ENCODE peak calls at places on chromosome 18, in five cellular contexts. X is WTC11; D is GM12865; F is activated CD8-positive, alpha-beta T cell treated with anti-CD3 and anti-CD28 coated beads for 36 hours; S is H9. T is an unnamed sample.

GRCh38 chr18:8970843-8971242 is 131.7 kb upstream of the NDUFV2 start:
- DNase-seq in S (no peak), F (no peak), X (no peak), D (no peak), T (no peak)

GRCh38 chr18:69659142-69659651 is 258.5 kb downstream of the DOK6 start:
- DNase-seq in F (no peak), S (no peak), D (no peak), X (no peak), T (no peak)

GRCh38 chr18:62420151-62420512 is 95.0 kb downstream of the TNFRSF11A start:
- DNase-seq in D (no peak), X (no peak), F (peak; percentile 49), S (no peak), T (no peak)

GRCh38 chr18:48294894-48295585 is 114.1 kb downstream of the ZBTB7C start:
- DNase-seq in X (no peak), D (no peak), F (no peak), S (no peak), T (no peak)

GRCh38 chr18:26526128-26526965 is 22.0 kb downstream of the KCTD1 start:
- DNase-seq in D (no peak), X (peak; percentile 42), S (peak; percentile 45), F (no peak), T (no peak)

GRCh38 chr18:22489694-22490093 is 72.0 kb upstream of the CTAGE1 start:
- DNase-seq in F (no peak), X (no peak), S (no peak), D (no peak), T (no peak)

GRCh38 chr18:568731-569130 is 11.4 kb upstream of the CETN1 start:
- DNase-seq in D (no peak), S (no peak), F (no peak), X (no peak), T (no peak)

GRCh38 chr18:12074734-12075133 is 18.9 kb upstream of the ANKRD62 start:
- DNase-seq in F (no peak), X (no peak), D (no peak), S (no peak), T (no peak)

GRCh38 chr18:8876887-8877286 is 171.5 kb downstream of the MTCL1 start:
- DNase-seq in X (no peak), F (no peak), D (no peak), S (no peak), T (no peak)

GRCh38 chr18:79863161-79863945 is 65.6 kb downstream of the KCNG2 start:
- DNase-seq in D (no peak), X (no peak), S (peak; percentile 39), F (no peak), T (no peak)

GRCh38 chr18:10304853-10305252 is 149.6 kb upstream of the APCDD1 start:
- DNase-seq in X (no peak), D (no peak), S (no peak), F (no peak), T (no peak)

GRCh38 chr18:8989017-8989416 is 113.5 kb upstream of the NDUFV2 start:
- DNase-seq in F (no peak), D (peak; percentile 38), S (no peak), X (no peak), T (no peak)

GRCh38 chr18:56302161-56302560 is 336.2 kb downstream of the TXNL1 start:
- DNase-seq in D (no peak), S (no peak), X (no peak), F (no peak), T (no peak)

GRCh38 chr18:9719421-9719981 is 11.4 kb downstream of the RAB31 start:
- DNase-seq in X (no peak), D (no peak), S (no peak), F (no peak), T (no peak)

GRCh38 chr18:6414723-6415362 is at the start of gene L3MBTL4:
- DNase-seq in F (no peak), D (peak; percentile 61), X (peak; percentile 36), S (peak; percentile 52), T (peak; percentile 52)

GRCh38 chr18:11741505-11742145 is 52.6 kb downstream of the GNAL start:
- DNase-seq in S (no peak), D (peak; percentile 27), F (no peak), X (no peak), T (no peak)

GRCh38 chr18:48300463-48300961 is 108.7 kb downstream of the ZBTB7C start:
- DNase-seq in X (peak; percentile 40), D (peak; percentile 20), S (peak; percentile 77), F (peak; percentile 34), T (peak; percentile 36)

GRCh38 chr18:63233334-63233733 is 86.2 kb downstream of the BCL2 start:
- DNase-seq in S (no peak), F (peak; percentile 79), D (no peak), X (no peak), T (no peak)

GRCh38 chr18:57801379-57802165 is 1.5 kb downstream of the ATP8B1 start:
- DNase-seq in S (peak; percentile 41), X (peak; percentile 23), F (no peak), D (no peak), T (peak; percentile 53)

GRCh38 chr18:54127759-54128378 is 96.6 kb downstream of the MBD2 start:
- DNase-seq in F (peak; percentile 44), X (peak; percentile 58), S (peak; percentile 68), D (peak; percentile 66), T (peak; percentile 48)

GRCh38 chr18:53698907-53699306 is 525.6 kb downstream of the MBD2 start:
- DNase-seq in F (peak; percentile 3), X (peak; percentile 52), S (peak; percentile 46), D (peak; percentile 21), T (peak; percentile 41)

DNA sequence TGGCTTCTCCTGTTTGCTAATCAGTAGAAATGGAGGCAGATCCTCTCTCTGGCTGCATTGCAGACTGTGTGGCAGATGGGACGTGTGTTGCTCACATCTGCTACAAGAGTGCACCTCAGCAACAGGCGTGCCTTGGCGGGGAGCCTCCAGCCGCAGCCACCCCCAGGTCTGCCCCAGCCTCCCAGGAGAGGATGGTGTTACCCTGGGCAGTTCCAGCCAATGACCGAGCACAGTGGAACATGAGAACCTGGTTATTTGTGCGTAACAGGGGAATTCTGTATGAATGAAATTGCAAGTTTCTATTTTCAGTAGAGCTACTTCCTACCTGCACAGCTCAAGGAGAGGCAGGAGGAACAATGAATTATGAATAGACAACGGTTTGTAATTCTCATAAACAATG is 130.6 kb upstream of the CBLN2 start:
- DNase-seq in F (no peak), D (peak; percentile 86), S (no peak), X (no peak), T (no peak)
- TF ChIP-seq CTCF in F (no peak), D (no peak), S (no peak), X (no peak), T (no peak)

GRCh38 chr18:46920067-46920466 is 2.7 kb downstream of the KATNAL2 start:
- DNase-seq in F (no peak), S (no peak), X (no peak), D (no peak), T (no peak)

GRCh38 chr18:46915800-46916550 is 1.3 kb downstream of the PIAS2 start:
- DNase-seq in F (no peak), S (no peak), D (no peak), X (no peak), T (no peak)

GRCh38 chr18:46917808-46918600 is 602 bp downstream of the KATNAL2 start:
- DNase-seq in X (peak; percentile 81), F (peak; percentile 35), D (peak; percentile 52), S (peak; percentile 85), T (peak; percentile 45)

GRCh38 chr18:46916551-46917107 is 678 bp downstream of the PIAS2 start:
- DNase-seq in X (no peak), S (peak; percentile 39), F (peak; percentile 49), D (peak; percentile 54), T (no peak)

DNA sequence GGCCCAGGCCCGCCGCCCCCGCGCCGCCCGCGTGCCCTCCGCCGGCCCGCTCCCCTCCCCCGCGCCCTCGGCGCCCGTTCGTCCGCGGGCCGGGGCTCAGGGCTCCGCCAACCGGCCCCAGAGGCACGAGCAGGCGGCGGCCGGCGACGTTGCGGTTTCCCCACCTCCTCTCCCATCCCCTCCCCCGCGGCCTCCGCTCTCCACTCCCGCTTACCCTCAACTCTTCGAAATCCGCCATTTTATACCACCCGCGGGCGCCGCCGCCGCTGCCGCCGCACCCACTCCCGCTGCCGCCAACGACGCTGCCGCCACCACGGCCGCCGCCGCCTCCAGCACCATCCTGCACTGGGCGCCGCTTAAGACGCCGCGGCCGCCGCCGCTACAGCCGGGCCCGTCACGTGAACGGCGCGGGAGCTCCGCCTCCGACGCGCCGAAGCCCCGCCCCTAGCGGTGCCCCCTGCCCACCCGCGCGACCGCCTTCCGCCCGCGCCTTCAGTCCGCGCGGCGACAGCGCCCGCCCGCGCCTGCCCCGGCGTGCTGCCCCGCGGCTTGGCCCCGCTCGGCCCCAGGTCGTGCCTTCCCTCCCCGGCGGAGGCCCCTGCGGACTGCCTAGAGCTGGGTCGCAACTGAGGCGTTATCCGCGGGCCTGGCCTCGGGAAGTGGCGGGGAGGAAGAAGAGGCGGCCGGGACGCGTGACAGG is at the start of the genes KATNAL2 and PIAS2:
- DNase-seq in X (peak; percentile 76), D (peak; percentile 92), F (peak; percentile 71), S (peak; percentile 81), T (peak; percentile 87)
- TF ChIP-seq CTCF in X (no peak), D (no peak), F (no peak), S (no peak), T (no peak)

GRCh38 chr18:75161629-75162028 is 47.3 kb downstream of the PTGR3 start:
- DNase-seq in X (no peak), D (no peak), F (peak; percentile 23), S (no peak), T (no peak)
- TF ChIP-seq CTCF in X (no peak), D (no peak), F (no peak), S (no peak), T (no peak)

GRCh38 chr18:74569401-74569800 is 28.3 kb upstream of the ZNF407 start:
- DNase-seq in X (no peak), F (no peak), S (no peak), D (no peak), T (no peak)

GRCh38 chr18:74564012-74564411 is 29.7 kb downstream of the CNDP1 start:
- DNase-seq in X (no peak), S (no peak), D (no peak), F (no peak), T (no peak)

GRCh38 chr18:74571895-74572680 is 25.6 kb upstream of the ZNF407 start:
- DNase-seq in D (no peak), S (no peak), F (no peak), X (no peak), T (no peak)

GRCh38 chr18:74570266-74570665 is 27.4 kb upstream of the ZNF407 start:
- DNase-seq in S (no peak), D (no peak), X (no peak), F (no peak), T (no peak)

DNA sequence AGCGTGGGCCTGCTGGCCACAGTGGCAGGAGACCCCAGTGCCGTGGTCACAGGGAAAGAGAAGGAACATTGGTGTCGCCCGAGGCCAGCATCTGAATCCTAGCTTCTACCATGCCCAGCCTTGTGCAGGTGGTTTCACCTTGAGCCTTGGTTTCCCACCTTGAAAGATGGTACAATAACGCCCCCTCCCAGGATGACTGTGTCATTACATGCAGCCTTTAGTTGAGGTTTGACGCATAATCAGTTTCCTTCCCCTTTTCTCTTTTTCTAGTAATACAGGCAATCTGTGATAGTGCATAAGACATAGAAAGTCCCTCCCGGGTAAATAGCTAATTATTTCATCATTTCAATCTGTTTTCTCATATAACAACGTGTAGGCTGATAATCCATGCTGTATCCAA is 29.9 kb upstream of the ZNF407 start:
- DNase-seq in F (peak; percentile 8), S (no peak), D (no peak), X (peak; percentile 18), T (no peak)
- TF ChIP-seq CTCF in F (no peak), S (peak; percentile 47), D (peak; percentile 0), X (peak; percentile 21), T (peak; percentile 8)

T was measured in nephron progenitor cell.